ENCODE peak calls at places on chromosomes 3 and 15, in four cellular contexts. H, I, T and G are unnamed samples.

GRCh38 chr3:41598804-41599481 is 363.0 kb downstream of the ULK4 start:
- DNase-seq in H (no peak), I (no peak), T (no peak), G (no peak)

GRCh38 chr3:4271834-4272233 is 31.3 kb upstream of the SETMAR start:
- DNase-seq in H (no peak), I (no peak), T (no peak), G (no peak)

GRCh38 chr3:151011427-151011826 is 38.9 kb upstream of the CLRN1 start:
- DNase-seq in H (no peak), I (no peak), T (no peak), G (no peak)

GRCh38 chr3:22996926-22997600 is 206.1 kb upstream of the UBE2E2 start:
- DNase-seq in H (no peak), I (no peak), T (no peak), G (no peak)

GRCh38 chr15:31513178-31513577 is 186.5 kb downstream of the KLF13 start:
- DNase-seq in H (no peak), I (no peak), T (no peak), G (no peak)

GRCh38 chr15:66452421-66452820 is 45.1 kb downstream of the SNAPC5 start:
- DNase-seq in H (no peak), I (no peak), T (no peak), G (no peak)

GRCh38 chr15:49418811-49419210 is 4.2 kb upstream of the FGF7 start:
- DNase-seq in H (no peak), I (no peak), T (no peak), G (no peak)

GRCh38 chr3:70811880-70812279 is 499.4 kb upstream of the MDFIC2 start:
- DNase-seq in H (no peak), I (peak), T (no peak), G (no peak)

GRCh38 chr3:28841436-28841835 is 439.4 kb upstream of the RBMS3 start:
- DNase-seq in H (no peak), I (no peak), T (no peak), G (no peak)

GRCh38 chr3:99947356-99947755 is 129.7 kb downstream of the CMSS1 start:
- DNase-seq in H (no peak), I (no peak), T (no peak), G (no peak)

GRCh38 chr3:139302084-139302800 is 41.6 kb upstream of the MRPS22 start:
- DNase-seq in H (no peak), I (peak), T (no peak), G (no peak)

GRCh38 chr3:126858887-126859286 is 124.0 kb upstream of the PLXNA1 start:
- DNase-seq in H (no peak), I (no peak), T (no peak), G (peak)